ENCODE peak calls at places on chromosome 7, in four cellular contexts. One of them, this sample, is unnamed.

GRCh38 chr7:13800694-13801448 is 188.6 kb downstream of the ETV1 start:
- DNase-seq in SK-N-SH: no peak
- DNase-seq in H1: no peak
- DNase-seq in K562: no peak
- DNase-seq in this sample: no peak

GRCh38 chr7:155252958-155253501 is 44.6 kb upstream of the INSIG1 start:
- DNase-seq in SK-N-SH: no peak
- DNase-seq in K562: no peak
- DNase-seq in H1: no peak
- DNase-seq in this sample: no peak

GRCh38 chr7:23893942-23894890 is 184.2 kb downstream of the STK31 start:
- DNase-seq in SK-N-SH: peak; percentile 44
- DNase-seq in H1: no peak
- DNase-seq in K562: no peak
- DNase-seq in this sample: no peak

GRCh38 chr7:66542528-66543373 is 85.9 kb upstream of the KCTD7 start:
- DNase-seq in SK-N-SH: peak; percentile 49
- DNase-seq in H1: no peak
- DNase-seq in K562: no peak
- DNase-seq in this sample: no peak

GRCh38 chr7:133783276-133783675 is 343.9 kb upstream of the LRGUK start:
- DNase-seq in K562: no peak
- DNase-seq in H1: no peak
- DNase-seq in SK-N-SH: peak; percentile 52
- DNase-seq in this sample: no peak

GRCh38 chr7:33243319-33243881 is 114.0 kb downstream of the BBS9 start:
- DNase-seq in K562: peak; percentile 23
- DNase-seq in SK-N-SH: peak; percentile 57
- DNase-seq in H1: no peak
- DNase-seq in this sample: peak; percentile 34

GRCh38 chr7:38105874-38106483 is 72.1 kb upstream of the STARD3NL start:
- DNase-seq in SK-N-SH: peak; percentile 45
- DNase-seq in K562: peak; percentile 53
- DNase-seq in H1: no peak
- DNase-seq in this sample: peak; percentile 46

GRCh38 chr7:139823855-139824670 is 5.0 kb upstream of the TBXAS1 start:
- DNase-seq in K562: no peak
- DNase-seq in SK-N-SH: no peak
- DNase-seq in H1: no peak
- DNase-seq in this sample: no peak

GRCh38 chr7:29955799-29956476 is 33.7 kb downstream of the SCRN1 start:
- DNase-seq in SK-N-SH: no peak
- DNase-seq in K562: no peak
- DNase-seq in H1: no peak
- DNase-seq in this sample: no peak

GRCh38 chr7:150977382-150978135 is 562 bp downstream of the KCNH2 start:
- DNase-seq in SK-N-SH: peak; percentile 83
- DNase-seq in K562: no peak
- DNase-seq in H1: no peak
- DNase-seq in this sample: no peak

GRCh38 chr7:139821349-139822115 is 7.5 kb upstream of the TBXAS1 start:
- DNase-seq in SK-N-SH: peak; percentile 32
- DNase-seq in K562: no peak
- DNase-seq in H1: no peak
- DNase-seq in this sample: no peak

GRCh38 chr7:96388620-96389383 is 66.9 kb upstream of the SLC25A13 start:
- DNase-seq in SK-N-SH: no peak
- DNase-seq in K562: no peak
- DNase-seq in H1: no peak
- DNase-seq in this sample: no peak

GRCh38 chr7:93043393-93043985 is 74.3 kb downstream of the SAMD9 start:
- DNase-seq in H1: no peak
- DNase-seq in SK-N-SH: peak; percentile 80
- DNase-seq in K562: no peak
- DNase-seq in this sample: no peak

GRCh38 chr7:42869131-42870020 is 42.5 kb downstream of the C7orf25 start:
- DNase-seq in H1: no peak
- DNase-seq in SK-N-SH: no peak
- DNase-seq in K562: peak; percentile 19
- DNase-seq in this sample: peak; percentile 87

DNA sequence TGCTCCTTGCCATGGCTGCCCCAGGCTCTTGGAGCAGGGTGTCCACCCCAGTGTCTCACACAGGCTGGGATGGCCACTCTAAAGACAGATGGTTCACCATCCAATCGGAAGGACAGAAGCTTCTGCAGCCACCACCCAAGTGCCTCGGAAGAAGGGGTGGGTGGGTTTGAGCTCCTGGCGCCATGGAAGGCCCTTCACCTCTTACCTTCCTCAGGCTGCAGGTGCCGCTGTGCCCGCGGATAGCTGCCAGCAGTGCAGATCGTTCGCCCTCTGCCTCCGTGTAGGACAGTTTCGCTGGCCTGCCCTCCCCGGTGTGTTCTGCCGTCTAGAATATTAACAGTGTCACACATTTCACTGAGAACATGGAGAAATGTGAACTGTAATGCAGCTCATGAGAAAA is 243.6 kb upstream of the GRB10 start:
- DNase-seq in H1: no peak
- DNase-seq in SK-N-SH: no peak
- DNase-seq in K562: no peak
- DNase-seq in this sample: no peak
- TF ChIP-seq JUND in H1: no peak
- TF ChIP-seq JUND in SK-N-SH: no peak
- TF ChIP-seq JUND in K562: no peak
- TF ChIP-seq JUND in this sample: no peak

GRCh38 chr7:157274991-157275427 is 61.8 kb upstream of the DNAJB6 start:
- DNase-seq in H1: no peak
- DNase-seq in K562: no peak
- DNase-seq in SK-N-SH: no peak
- DNase-seq in this sample: no peak
- TF ChIP-seq JUND in H1: no peak
- TF ChIP-seq JUND in K562: no peak
- TF ChIP-seq JUND in SK-N-SH: no peak
- TF ChIP-seq JUND in this sample: no peak

GRCh38 chr7:73851410-73852338 is 9.3 kb upstream of the TMEM270 start:
- DNase-seq in SK-N-SH: no peak
- DNase-seq in H1: no peak
- DNase-seq in K562: peak; percentile 65
- DNase-seq in this sample: no peak
- TF ChIP-seq JUND in SK-N-SH: peak; percentile 98
- TF ChIP-seq JUND in H1: no peak
- TF ChIP-seq JUND in K562: peak; percentile 99
- TF ChIP-seq JUND in this sample: peak; percentile 89

GRCh38 chr7:105769951-105770628 is 106.3 kb downstream of the ATXN7L1 start:
- DNase-seq in SK-N-SH: peak; percentile 37
- DNase-seq in K562: no peak
- DNase-seq in H1: no peak
- DNase-seq in this sample: no peak
- TF ChIP-seq JUND in SK-N-SH: peak; percentile 56
- TF ChIP-seq JUND in K562: no peak
- TF ChIP-seq JUND in H1: no peak
- TF ChIP-seq JUND in this sample: no peak

GRCh38 chr7:128201067-128201689 is 39.9 kb upstream of the LEP start:
- DNase-seq in K562: peak; percentile 79
- DNase-seq in H1: no peak
- DNase-seq in SK-N-SH: peak; percentile 93
- DNase-seq in this sample: no peak
- TF ChIP-seq JUND in K562: no peak
- TF ChIP-seq JUND in H1: no peak
- TF ChIP-seq JUND in SK-N-SH: no peak
- TF ChIP-seq JUND in this sample: no peak

GRCh38 chr7:44288381-44288685 is 37.1 kb downstream of the CAMK2B start:
- DNase-seq in SK-N-SH: no peak
- DNase-seq in K562: no peak
- DNase-seq in H1: no peak
- DNase-seq in this sample: no peak

GRCh38 chr7:44285561-44285960 is 39.8 kb downstream of the CAMK2B start:
- DNase-seq in H1: no peak
- DNase-seq in SK-N-SH: peak; percentile 36
- DNase-seq in K562: no peak
- DNase-seq in this sample: no peak

GRCh38 chr7:44287488-44288380 is 37.7 kb downstream of the CAMK2B start:
- DNase-seq in H1: no peak
- DNase-seq in SK-N-SH: peak; percentile 29
- DNase-seq in K562: no peak
- DNase-seq in this sample: no peak

GRCh38 chr7:44286182-44286617 is 39.2 kb downstream of the CAMK2B start:
- DNase-seq in K562: no peak
- DNase-seq in H1: no peak
- DNase-seq in SK-N-SH: peak; percentile 49
- DNase-seq in this sample: no peak

GRCh38 chr7:44286618-44287487 is 38.5 kb downstream of the CAMK2B start:
- DNase-seq in SK-N-SH: peak; percentile 30
- DNase-seq in H1: no peak
- DNase-seq in K562: no peak
- DNase-seq in this sample: no peak
- TF ChIP-seq JUND in SK-N-SH: no peak
- TF ChIP-seq JUND in H1: no peak
- TF ChIP-seq JUND in K562: no peak
- TF ChIP-seq JUND in this sample: no peak